ENCODE peak calls at places on chromosomes 13 and 19, in ten cellular contexts. P is frontal cortex; X is A172; Q is mesothelial cell of epicardium; I is stimulated activated CD8-positive, alpha-beta memory T cell treated with anti-CD3 and anti-CD28 coated beads, Interleukin-15, amount 100 ng/mL, for 24 hours; N is occipital lobe; O is stimulated activated naive B cell treated with anti-CD40 and anti-IgM and Interleukin-4, amounts not matched to agents 10 μg/mL and 1 μg/mL and 100 μg/mL, for 72 hours; G is M059J; D is Daoy; J is NCI-H1105. L is an unnamed sample.

GRCh38 chr13:44758595-44759221 is 182.6 kb upstream of the TSC22D1 start:
- DNase-seq in P (no peak), X (peak), Q (no peak), I (no peak), N (no peak), O (no peak), G (peak), D (peak), J (no peak), L (no peak)

GRCh38 chr13:40271511-40271910 is 394.9 kb downstream of the FOXO1 start:
- DNase-seq in P (no peak), X (no peak), Q (no peak), I (no peak), N (no peak), O (no peak), G (no peak), D (peak), J (no peak), L (no peak)

GRCh38 chr19:10295305-10295846 is 5.6 kb downstream of the ICAM5 start:
- DNase-seq in P (no peak), X (no peak), Q (no peak), I (no peak), N (no peak), O (peak), G (peak), D (no peak), J (no peak), L (no peak)

GRCh38 chr13:50384724-50385123 is 369.5 kb downstream of the KCNRG start:
- DNase-seq in P (no peak), X (no peak), Q (no peak), I (no peak), N (no peak), O (no peak), G (no peak), D (no peak), J (no peak), L (no peak)

GRCh38 chr13:43963726-43964125 is 84.0 kb downstream of the LACC1 start:
- DNase-seq in P (no peak), X (no peak), Q (no peak), I (no peak), N (no peak), O (no peak), G (peak), D (no peak), J (no peak), L (no peak)

GRCh38 chr13:44052843-44053607 is 173.3 kb downstream of the LACC1 start:
- DNase-seq in P (no peak), X (no peak), Q (peak), I (no peak), N (peak), O (no peak), G (no peak), D (no peak), J (no peak), L (no peak)

GRCh38 chr19:6354098-6354674 is 7.1 kb upstream of the CLPP start:
- DNase-seq in P (no peak), X (no peak), Q (no peak), I (no peak), N (no peak), O (no peak), G (no peak), D (no peak), J (no peak), L (no peak)

GRCh38 chr13:48066310-48066989 is 28.5 kb downstream of the MED4 start:
- DNase-seq in P (no peak), X (peak), Q (no peak), I (no peak), N (no peak), O (no peak), G (no peak), D (no peak), J (no peak), L (no peak)

GRCh38 chr13:28631792-28632191 is 27.1 kb upstream of the POMP start:
- DNase-seq in P (no peak), X (no peak), Q (no peak), I (no peak), N (no peak), O (no peak), G (no peak), D (no peak), J (no peak), L (no peak)

GRCh38 chr19:16726916-16727315 is 7.3 kb downstream of the NWD1 start:
- DNase-seq in P (no peak), X (no peak), Q (no peak), I (no peak), N (no peak), O (no peak), G (no peak), D (no peak), J (no peak), L (no peak)

GRCh38 chr13:78603240-78603947 is at the start of gene POU4F1:
- DNase-seq in P (peak), X (no peak), Q (peak), I (no peak), N (no peak), O (peak), G (peak), D (peak), J (peak), L (no peak)

GRCh38 chr13:25963681-25964080 is 88.1 kb downstream of the SHISA2 start:
- DNase-seq in P (no peak), X (peak), Q (no peak), I (no peak), N (no peak), O (no peak), G (peak), D (peak), J (no peak), L (no peak)

L was measured in type B pancreatic cell.